ENCODE peak calls at places on chromosomes 6 and 20, in four cellular contexts. O is activated T-helper 1 cell treated with anti-CD3 and anti-CD28 coated beads, Interleukin-12 subunit alpha, Interleukin-12 subunit beta, Interleukin-2, Interleukin-4 antibody, amounts not matched to agents 30 ng/mL and 10 ng/mL and 1 ng/mL, durations not matched to agents 14 hours and 24 hours and 36 hours; V is cardiac muscle cell; K is stimulated activated CD4-positive, alpha-beta T cell treated with anti-CD3 and anti-CD28 coated beads, TNF-alpha, amount 100 ng/mL, for 1 hour. M is an unnamed sample.

GRCh38 chr6:107082045-107082444 is 33.3 kb downstream of the BEND3 start:
- DNase-seq in K (no peak), V (peak; percentile 15), O (no peak), M (no peak)

GRCh38 chr6:158709809-158710208 is 60.0 kb downstream of the SYTL3 start:
- DNase-seq in V (no peak), K (no peak), O (no peak), M (no peak)

GRCh38 chr20:44170796-44171410 is 16.1 kb downstream of the JPH2 start:
- DNase-seq in V (peak; percentile 37), K (no peak), O (no peak), M (no peak)

GRCh38 chr6:70086806-70087205 is 216.1 kb downstream of the COL9A1 start:
- DNase-seq in V (no peak), K (no peak), O (no peak), M (no peak)

GRCh38 chr6:845581-845980 is 152.6 kb upstream of the EXOC2 start:
- DNase-seq in O (no peak), V (no peak), K (no peak), M (no peak)

GRCh38 chr6:37696841-37697735 is 595 bp downstream of the MDGA1 start:
- DNase-seq in K (no peak), O (peak; percentile 50), V (peak; percentile 22), M (no peak)

GRCh38 chr6:38773338-38773737 is 58.2 kb downstream of the DNAH8 start:
- DNase-seq in V (peak; percentile 3), K (no peak), O (no peak), M (no peak)

GRCh38 chr6:151494235-151494950 is 576 bp downstream of the CCDC170 start:
- DNase-seq in O (no peak), K (no peak), V (peak; percentile 54), M (no peak)

GRCh38 chr20:48632825-48633619 is 194.8 kb downstream of the PREX1 start:
- DNase-seq in K (no peak), V (no peak), O (no peak), M (no peak)

GRCh38 chr20:61127311-61128044 is 124.6 kb upstream of the CDH4 start:
- DNase-seq in O (no peak), V (no peak), K (no peak), M (no peak)

GRCh38 chr6:154908723-154909122 is 86.4 kb upstream of the TIAM2 start:
- DNase-seq in V (no peak), K (no peak), O (no peak), M (no peak)

GRCh38 chr6:143806282-143807102 is 36.6 kb upstream of the LTV1 start:
- DNase-seq in K (no peak), V (peak; percentile 84), O (peak; percentile 48), M (peak; percentile 23)

GRCh38 chr20:57911512-57912226 is 201.9 kb upstream of the PMEPA1 start:
- DNase-seq in K (no peak), V (no peak), O (no peak), M (no peak)